ENCODE peak calls at places on chromosomes 2 and 18, in five cellular contexts. Y is endodermal cell, R is right lobe of liver, E is osteocyte, W is GM10248. I is an unnamed sample.

GRCh38 chr2:43448011-43448821 is 147.6 kb downstream of the THADA start:
- DNase-seq in Y (peak; percentile 59), R (no peak), E (no peak), W (no peak), I (no peak)

GRCh38 chr2:140586379-140586778 is 1544.4 kb downstream of the LRP1B start:
- DNase-seq in Y (peak; percentile 85), R (peak; percentile 31), E (no peak), W (peak; percentile 30), I (no peak)

GRCh38 chr2:45981388-45981930 is 315.7 kb upstream of the EPAS1 start:
- DNase-seq in Y (peak; percentile 23), R (no peak), E (peak; percentile 13), W (no peak), I (no peak)

GRCh38 chr2:149290662-149291061 is 39.7 kb upstream of the LYPD6 start:
- DNase-seq in Y (peak; percentile 63), R (no peak), E (no peak), W (no peak), I (no peak)

GRCh38 chr2:119487434-119488244 is 36.6 kb downstream of the SCTR start:
- DNase-seq in Y (peak; percentile 60), R (peak; percentile 83), E (peak; percentile 54), W (peak; percentile 50), I (peak; percentile 57)

GRCh38 chr18:22171839-22172582 is 2.6 kb downstream of the GATA6 start:
- DNase-seq in Y (peak; percentile 60), R (no peak), E (no peak), W (no peak), I (no peak)

GRCh38 chr2:194735837-194736542 is 921.0 kb upstream of the SLC39A10 start:
- DNase-seq in Y (no peak), R (no peak), E (no peak), W (no peak), I (no peak)

GRCh38 chr18:33647365-33647764 is 69.3 kb downstream of the ASXL3 start:
- DNase-seq in Y (no peak), R (no peak), E (no peak), W (no peak), I (no peak)

GRCh38 chr2:114614599-114614998 is 172.2 kb downstream of the DPP10 start:
- DNase-seq in Y (no peak), R (no peak), E (no peak), W (no peak), I (no peak)
- TF ChIP-seq CTCF in Y (peak; percentile 30), R (no peak), E (no peak), W (no peak), I (no peak)

DNA sequence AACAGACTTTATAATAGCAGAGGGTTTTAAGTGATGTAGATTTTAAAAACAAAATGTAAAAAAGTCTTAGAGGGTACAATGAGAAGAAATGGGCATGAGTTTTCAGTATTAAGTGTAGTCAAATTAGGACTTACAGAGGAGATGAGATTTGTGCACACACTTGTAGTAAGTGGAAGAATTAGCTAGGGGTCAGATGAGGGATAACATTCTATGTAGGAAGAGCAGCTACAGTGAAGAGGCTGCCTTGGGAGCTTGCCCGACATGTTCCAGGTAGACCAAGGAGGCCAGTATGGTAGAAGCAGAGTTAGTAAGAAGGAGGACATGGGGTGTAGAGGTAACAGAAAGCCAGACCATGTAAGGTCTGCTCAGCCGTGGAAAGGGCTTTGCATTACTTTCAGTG is 189.2 kb upstream of the DSEL start:
- DNase-seq in Y (peak; percentile 45), R (no peak), E (no peak), W (no peak), I (no peak)
- TF ChIP-seq CTCF in Y (peak; percentile 65), R (no peak), E (peak; percentile 15), W (no peak), I (no peak)

DNA sequence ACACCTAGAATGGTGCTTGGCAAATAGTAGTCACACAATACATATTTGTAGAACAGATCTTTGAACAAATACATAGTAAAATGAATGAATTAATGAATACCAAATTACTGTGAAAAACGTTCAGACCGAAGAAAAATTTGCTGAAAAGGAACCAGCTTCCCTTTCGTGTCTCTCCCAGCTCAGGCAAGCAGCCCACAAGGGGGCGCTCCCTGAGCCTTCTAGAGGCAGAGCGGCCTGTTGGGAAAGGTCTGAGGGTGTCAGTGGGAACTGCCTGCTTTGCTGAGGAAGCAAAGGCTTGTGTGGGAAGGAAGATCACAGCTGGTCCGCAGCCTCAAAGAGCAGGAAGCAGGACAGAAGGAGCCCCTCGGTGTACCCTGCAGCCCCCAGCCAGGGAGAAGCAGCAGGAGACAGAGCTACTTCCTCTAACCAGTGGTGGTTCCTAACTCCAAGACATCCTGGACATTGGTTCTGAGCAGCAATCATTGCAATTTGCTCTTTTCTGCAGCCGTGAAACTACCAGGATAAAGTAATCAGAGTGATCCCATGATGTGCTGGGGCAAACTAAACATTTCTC is 231.1 kb downstream of the ANKRD30B start:
- DNase-seq in Y (peak; percentile 52), R (no peak), E (no peak), W (no peak), I (peak; percentile 9)
- TF ChIP-seq CTCF in Y (peak; percentile 13), R (no peak), E (no peak), W (no peak), I (no peak)

GRCh38 chr2:24123212-24124002 is at the start of the genes FAM228B and PFN4:
- DNase-seq in Y (peak; percentile 92), R (peak; percentile 91), E (peak; percentile 93), W (peak; percentile 95), I (peak; percentile 88)
- TF ChIP-seq CTCF in Y (no peak), R (no peak), E (no peak), W (no peak), I (no peak)

GRCh38 chr2:202037086-202037485 is 3.4 kb downstream of the FZD7 start:
- DNase-seq in Y (no peak), R (no peak), E (no peak), W (no peak), I (no peak)
- TF ChIP-seq CTCF in Y (no peak), R (no peak), E (no peak), W (no peak), I (no peak)

GRCh38 chr2:224999784-225000183 is 42.5 kb downstream of the DOCK10 start:
- DNase-seq in Y (no peak), R (no peak), E (no peak), W (no peak), I (no peak)

GRCh38 chr2:225004531-225004930 is 37.7 kb downstream of the DOCK10 start:
- DNase-seq in Y (no peak), R (no peak), E (no peak), W (no peak), I (no peak)

GRCh38 chr2:225006730-225007129 is 35.5 kb downstream of the DOCK10 start:
- DNase-seq in Y (no peak), R (no peak), E (no peak), W (no peak), I (no peak)

GRCh38 chr2:225002039-225002655 is 40.1 kb downstream of the DOCK10 start:
- DNase-seq in Y (peak; percentile 79), R (no peak), E (no peak), W (peak; percentile 57), I (no peak)

DNA sequence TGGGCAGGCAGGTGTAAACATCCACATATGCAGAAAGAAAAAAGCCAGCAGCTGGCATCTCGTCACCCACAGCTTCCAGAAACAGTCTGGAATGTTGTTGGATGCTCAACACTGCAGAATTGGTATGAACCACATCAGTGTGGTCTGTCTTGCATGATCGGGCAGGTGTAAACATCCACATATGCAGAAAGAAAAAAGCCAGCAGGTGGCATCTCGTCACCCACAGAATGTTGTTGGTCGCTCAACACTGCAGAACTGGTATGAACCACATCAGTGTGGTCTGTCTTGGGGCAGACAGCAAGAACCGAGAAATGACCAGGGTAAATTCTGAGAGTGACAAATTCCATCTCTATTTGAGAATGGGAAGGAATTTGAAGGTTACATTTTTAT is 39.6 kb downstream of the DOCK10 start:
- DNase-seq in Y (no peak), R (no peak), E (no peak), W (no peak), I (no peak)
- TF ChIP-seq CTCF in Y (no peak), R (no peak), E (no peak), W (peak; percentile 24), I (no peak)

DNA sequence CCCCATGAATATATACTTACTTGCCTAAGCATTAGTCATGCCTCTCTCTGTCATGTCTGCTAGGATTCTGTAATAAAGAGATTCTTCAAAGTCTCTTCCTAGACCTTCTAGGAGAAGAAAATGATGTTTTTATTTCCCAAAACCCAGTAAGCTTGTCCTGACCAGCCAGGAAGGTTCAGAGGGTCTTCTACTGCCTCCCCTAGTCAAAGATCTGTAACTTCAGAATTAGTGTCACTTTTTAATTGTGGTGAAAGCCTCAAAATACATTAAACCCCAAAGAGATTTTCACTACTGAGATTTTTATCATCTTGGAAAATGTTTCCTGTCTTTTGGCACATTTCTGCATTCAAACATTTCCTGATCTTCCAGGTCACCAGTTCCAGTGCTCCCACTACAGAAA is 232.9 kb upstream of the STK17B start:
- DNase-seq in Y (no peak), R (no peak), E (no peak), W (no peak), I (no peak)
- TF ChIP-seq CTCF in Y (peak; percentile 34), R (no peak), E (peak; percentile 16), W (peak; percentile 37), I (no peak)

GRCh38 chr18:63848159-63848558 is 39.3 kb upstream of the SERPINB2 start:
- DNase-seq in Y (no peak), R (no peak), E (no peak), W (no peak), I (no peak)

GRCh38 chr18:63850636-63851035 is 36.9 kb upstream of the SERPINB2 start:
- DNase-seq in Y (no peak), R (no peak), E (no peak), W (no peak), I (no peak)

GRCh38 chr18:63844254-63844653 is 43.3 kb upstream of the SERPINB2 start:
- DNase-seq in Y (no peak), R (no peak), E (no peak), W (no peak), I (no peak)

GRCh38 chr18:63850010-63850409 is 37.5 kb upstream of the SERPINB2 start:
- DNase-seq in Y (peak; percentile 78), R (no peak), E (no peak), W (no peak), I (no peak)
- TF ChIP-seq CTCF in Y (peak; percentile 79), R (peak; percentile 25), E (peak; percentile 54), W (peak; percentile 46), I (no peak)

GRCh38 chr2:231392431-231393148 is 2.9 kb upstream of the B3GNT7 start:
- DNase-seq in Y (no peak), R (peak; percentile 31), E (no peak), W (no peak), I (no peak)

GRCh38 chr2:231391981-231392380 is 3.5 kb upstream of the B3GNT7 start:
- DNase-seq in Y (no peak), R (peak; percentile 34), E (no peak), W (no peak), I (no peak)

GRCh38 chr2:231394201-231395141 is 1.0 kb upstream of the B3GNT7 start:
- DNase-seq in Y (peak; percentile 92), R (no peak), E (no peak), W (peak; percentile 82), I (no peak)

GRCh38 chr2:231395188-231396057 is at the start of gene B3GNT7:
- DNase-seq in Y (peak; percentile 84), R (no peak), E (no peak), W (peak; percentile 75), I (no peak)

GRCh38 chr2:231393149-231394131 is 2.1 kb upstream of the B3GNT7 start:
- DNase-seq in Y (peak; percentile 89), R (peak; percentile 43), E (no peak), W (peak; percentile 80), I (no peak)
- TF ChIP-seq CTCF in Y (peak; percentile 82), R (no peak), E (no peak), W (peak; percentile 48), I (peak; percentile 41)

I was measured in right atrium auricular region.